ENCODE peak calls at places on chromosomes 7 and 10, in four cellular contexts. O, U, T and C are unnamed samples.

GRCh38 chr10:118054383-118054782 is 7.6 kb upstream of the RAB11FIP2 start:
- DNase-seq in O (no peak), U (no peak), T (no peak), C (no peak)

GRCh38 chr7:23487670-23488069 is 17.4 kb upstream of the IGF2BP3 start:
- DNase-seq in O (no peak), U (no peak), T (no peak), C (no peak)

GRCh38 chr7:19982841-19983835 is 209.7 kb upstream of the TMEM196 start:
- DNase-seq in O (peak; percentile 85), U (peak; percentile 78), T (no peak), C (peak; percentile 83)

GRCh38 chr10:79053481-79054202 is 15.1 kb upstream of the ZMIZ1 start:
- DNase-seq in O (no peak), U (no peak), T (peak; percentile 22), C (no peak)

GRCh38 chr7:152618427-152618826 is 57.5 kb downstream of the XRCC2 start:
- DNase-seq in O (no peak), U (no peak), T (no peak), C (no peak)

GRCh38 chr7:56009695-56010094 is 41.5 kb downstream of the PSPH start:
- DNase-seq in O (no peak), U (no peak), T (no peak), C (no peak)

GRCh38 chr10:74738543-74738942 is 87.9 kb upstream of the KAT6B start:
- DNase-seq in O (no peak), U (no peak), T (no peak), C (no peak)

GRCh38 chr7:90692396-90692795 is 96.3 kb downstream of the CDK14 start:
- DNase-seq in O (no peak), U (no peak), T (no peak), C (peak; percentile 67)

GRCh38 chr7:29987821-29988317 is 1.7 kb downstream of the SCRN1 start:
- DNase-seq in O (peak; percentile 64), U (peak; percentile 88), T (no peak), C (peak; percentile 90)

GRCh38 chr7:135215180-135215579 is 3.9 kb upstream of the WDR91 start:
- DNase-seq in O (no peak), U (no peak), T (no peak), C (no peak)

GRCh38 chr7:16652888-16653287 is 6.9 kb downstream of the BZW2 start:
- DNase-seq in O (no peak), U (no peak), T (no peak), C (no peak)

GRCh38 chr10:44261710-44262455 is 123.0 kb downstream of the CXCL12 start:
- DNase-seq in O (no peak), U (peak; percentile 62), T (peak; percentile 59), C (no peak)

GRCh38 chr7:7819442-7820247 is 101.2 kb upstream of the RPA3 start:
- DNase-seq in O (no peak), U (no peak), T (no peak), C (no peak)

GRCh38 chr7:104843198-104843597 is 170.8 kb upstream of the KMT2E start:
- DNase-seq in O (no peak), U (no peak), T (no peak), C (peak; percentile 6)

GRCh38 chr7:36301914-36302771 is 87.5 kb upstream of the ANLN start:
- DNase-seq in O (peak; percentile 72), U (no peak), T (no peak), C (peak; percentile 38)

GRCh38 chr10:28463676-28464395 is 69.1 kb upstream of the WAC start:
- DNase-seq in O (no peak), U (no peak), T (no peak), C (no peak)

GRCh38 chr7:45451636-45452035 is 122.5 kb upstream of the ADCY1 start:
- DNase-seq in O (no peak), U (peak; percentile 4), T (no peak), C (peak; percentile 17)

GRCh38 chr7:93115796-93116195 is 2.0 kb downstream of the SAMD9 start:
- DNase-seq in O (no peak), U (peak; percentile 21), T (no peak), C (peak; percentile 46)

GRCh38 chr7:156169474-156170370 is 357.5 kb upstream of the SHH start:
- DNase-seq in O (peak; percentile 57), U (no peak), T (peak; percentile 49), C (no peak)

GRCh38 chr10:74025380-74025978 is 27.6 kb downstream of the VCL start:
- DNase-seq in O (no peak), U (no peak), T (no peak), C (no peak)

GRCh38 chr7:155288055-155288454 is 9.6 kb upstream of the INSIG1 start:
- DNase-seq in O (no peak), U (no peak), T (no peak), C (no peak)

GRCh38 chr7:26616235-26616634 is 248.2 kb downstream of the SKAP2 start:
- DNase-seq in O (no peak), U (no peak), T (no peak), C (no peak)

GRCh38 chr10:35236739-35237138 is 99.6 kb upstream of the CCNY start:
- DNase-seq in O (no peak), U (peak; percentile 19), T (no peak), C (peak; percentile 62)

GRCh38 chr7:105654994-105655900 is 74.0 kb upstream of the EFCAB10 start:
- DNase-seq in O (peak; percentile 93), U (peak; percentile 74), T (peak; percentile 63), C (peak; percentile 72)

GRCh38 chr7:128266891-128267839 is 26.1 kb downstream of the LEP start:
- DNase-seq in O (peak; percentile 89), U (peak; percentile 75), T (peak; percentile 59), C (peak; percentile 62)
- TF ChIP-seq CTCF in O (peak; percentile 60), U (peak; percentile 24), T (no peak), C (peak; percentile 16)

DNA sequence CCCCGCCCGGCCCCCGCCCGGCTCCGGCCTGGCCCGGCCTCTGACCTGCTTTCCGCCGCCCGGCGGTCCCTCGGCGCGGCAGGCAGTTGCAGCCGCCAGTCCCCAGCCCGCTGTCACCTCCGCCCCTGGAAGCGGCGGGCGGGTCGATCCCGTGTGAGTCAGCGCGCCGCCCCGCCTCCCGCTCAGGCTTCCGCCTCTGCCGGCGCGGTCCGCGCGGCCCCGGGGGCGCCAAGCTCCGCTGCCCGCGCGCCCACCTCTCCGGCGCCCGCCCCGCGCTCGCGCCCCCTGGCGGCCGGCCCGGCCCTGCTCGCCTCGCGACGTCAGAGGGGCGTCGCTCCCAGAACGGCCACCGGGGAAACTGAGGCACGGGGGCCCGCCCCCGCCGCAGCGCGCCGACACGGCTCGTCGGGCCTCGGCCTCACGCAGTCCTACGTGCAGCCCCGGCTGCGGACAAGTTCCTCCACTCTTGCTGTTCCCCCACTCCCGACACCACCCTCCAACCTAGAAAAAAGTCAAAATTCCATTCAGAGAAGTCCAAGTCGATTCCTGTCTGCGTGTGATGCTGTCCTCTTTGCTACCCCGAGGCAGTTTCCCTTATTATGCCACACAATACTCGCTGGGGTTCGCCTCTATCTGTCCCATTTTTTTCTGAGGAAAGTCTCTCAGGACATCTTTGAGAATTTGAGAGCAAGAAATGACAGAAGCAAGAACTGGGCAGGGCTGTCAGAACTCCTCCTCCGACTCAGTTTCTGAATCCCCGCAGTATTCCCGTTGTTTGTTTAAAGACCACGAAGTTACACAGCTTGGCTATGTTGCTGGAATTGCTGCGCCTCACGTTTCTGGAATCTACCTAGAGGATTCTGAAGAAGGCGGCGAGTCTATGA is at the start of gene DNMBP:
- DNase-seq in O (peak; percentile 93), U (peak; percentile 85), T (peak; percentile 94), C (peak; percentile 83)
- TF ChIP-seq CTCF in O (peak; percentile 68), U (peak; percentile 41), T (peak; percentile 58), C (peak; percentile 21)

DNA sequence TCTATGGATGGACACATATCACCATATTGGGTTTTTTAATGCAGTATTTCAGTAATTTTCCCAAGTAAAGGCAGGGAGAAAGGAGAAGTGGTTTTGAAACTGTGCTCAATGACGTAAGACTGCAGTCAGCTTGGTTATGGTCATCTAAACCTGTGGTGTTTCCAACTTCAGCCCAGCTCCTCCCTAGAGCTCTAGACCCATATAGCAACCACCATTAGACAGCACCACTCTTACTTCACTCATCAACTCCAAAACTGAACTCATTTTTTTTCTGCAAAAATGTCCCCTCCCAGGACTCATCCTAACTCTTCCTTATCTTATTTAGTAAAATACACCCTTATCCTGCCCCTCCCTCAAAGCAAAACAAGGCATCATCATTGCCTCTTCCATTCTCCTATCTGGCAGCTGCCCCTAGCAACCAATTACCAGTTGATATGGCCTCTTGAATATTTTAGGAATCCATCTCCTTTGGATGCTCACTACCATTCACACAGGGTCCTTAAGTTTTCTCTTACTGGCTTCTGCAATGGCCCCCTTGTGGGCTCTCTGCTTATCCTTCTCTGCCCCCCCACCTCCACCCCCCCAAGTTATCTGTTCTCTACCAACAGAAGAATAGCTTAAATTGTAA is 1.5 kb upstream of the RALA start:
- DNase-seq in O (no peak), U (no peak), T (no peak), C (no peak)
- TF ChIP-seq CTCF in O (no peak), U (no peak), T (no peak), C (peak; percentile 6)

GRCh38 chr7:101244385-101245146 is at the start of gene FIS1:
- DNase-seq in O (peak; percentile 98), U (peak; percentile 85), T (peak; percentile 97), C (peak; percentile 92)
- TF ChIP-seq CTCF in O (peak; percentile 25), U (no peak), T (peak; percentile 93), C (no peak)